ENCODE peak calls at places on chromosomes 7 and 10, in eight cellular contexts. K is adrenal gland, W is sigmoid colon, I is NB4, L is H1, Y is heart left ventricle, R is GM12891, O is lower leg skin. V is an unnamed sample.

GRCh38 chr10:7121154-7121797 is 289.6 kb downstream of the SFMBT2 start:
- DNase-seq in L (peak; percentile 15), Y (peak; percentile 34), W (no peak), K (peak; percentile 33), R (peak; percentile 50), I (peak; percentile 69), O (no peak), V (peak; percentile 64)

GRCh38 chr7:82542665-82543064 is 99.1 kb upstream of the CACNA2D1 start:
- DNase-seq in L (no peak), W (no peak), R (no peak), K (no peak), O (no peak), Y (no peak), I (no peak), V (no peak)

GRCh38 chr10:63522129-63522687 is 1.0 kb downstream of the REEP3 start:
- DNase-seq in R (no peak), I (no peak), Y (no peak), O (no peak), L (no peak), W (no peak), K (no peak), V (peak; percentile 61)

GRCh38 chr7:151984612-151985011 is 28.4 kb downstream of the GALNTL5 start:
- DNase-seq in Y (no peak), R (no peak), K (no peak), W (no peak), O (no peak), L (no peak), I (no peak), V (no peak)

GRCh38 chr10:92222603-92223275 is 68.1 kb downstream of the CPEB3 start:
- DNase-seq in Y (no peak), K (no peak), R (no peak), L (no peak), O (no peak), W (no peak), I (no peak), V (no peak)

GRCh38 chr10:103888113-103888841 is 29.7 kb downstream of the STN1 start:
- DNase-seq in O (peak; percentile 93), Y (peak; percentile 69), K (peak; percentile 78), W (peak; percentile 89), R (peak; percentile 25), L (no peak), I (peak; percentile 72), V (peak; percentile 56)

GRCh38 chr10:125811251-125811650 is 11.8 kb downstream of the UROS start:
- DNase-seq in K (no peak), L (no peak), R (no peak), W (no peak), Y (no peak), I (no peak), O (no peak), V (no peak)

GRCh38 chr10:126804396-126804795 is 100.8 kb upstream of the DOCK1 start:
- DNase-seq in O (no peak), W (no peak), L (no peak), R (no peak), I (no peak), K (no peak), Y (no peak), V (no peak)

GRCh38 chr10:20492447-20492846 is 404.7 kb downstream of the NEBL start:
- DNase-seq in Y (no peak), W (no peak), L (no peak), K (no peak), O (no peak), I (peak; percentile 1), R (no peak), V (peak; percentile 3)

GRCh38 chr7:30074422-30075030 is 46.3 kb downstream of the PLEKHA8 start:
- DNase-seq in O (no peak), R (no peak), Y (no peak), I (peak; percentile 65), L (no peak), W (no peak), K (no peak), V (peak; percentile 57)

GRCh38 chr7:142391191-142391992 is 133.5 kb upstream of the PRSS58 start:
- DNase-seq in O (no peak), I (peak; percentile 71), K (no peak), L (peak; percentile 38), Y (no peak), R (no peak), W (no peak), V (peak; percentile 21)

GRCh38 chr7:143002106-143002505 is 24.8 kb downstream of the OR9A2 start:
- DNase-seq in R (no peak), Y (no peak), I (peak; percentile 36), L (no peak), W (no peak), O (no peak), K (no peak), V (peak; percentile 62)

GRCh38 chr10:50919010-50919409 is 33.6 kb upstream of the A1CF start:
- DNase-seq in K (no peak), R (no peak), Y (no peak), L (no peak), W (no peak), O (no peak), I (no peak), V (no peak)

GRCh38 chr10:29725133-29725720 is 90.5 kb upstream of the SVIL start:
- DNase-seq in W (peak; percentile 59), K (peak; percentile 51), R (no peak), O (no peak), I (peak; percentile 67), L (no peak), Y (peak; percentile 73), V (no peak)

DNA sequence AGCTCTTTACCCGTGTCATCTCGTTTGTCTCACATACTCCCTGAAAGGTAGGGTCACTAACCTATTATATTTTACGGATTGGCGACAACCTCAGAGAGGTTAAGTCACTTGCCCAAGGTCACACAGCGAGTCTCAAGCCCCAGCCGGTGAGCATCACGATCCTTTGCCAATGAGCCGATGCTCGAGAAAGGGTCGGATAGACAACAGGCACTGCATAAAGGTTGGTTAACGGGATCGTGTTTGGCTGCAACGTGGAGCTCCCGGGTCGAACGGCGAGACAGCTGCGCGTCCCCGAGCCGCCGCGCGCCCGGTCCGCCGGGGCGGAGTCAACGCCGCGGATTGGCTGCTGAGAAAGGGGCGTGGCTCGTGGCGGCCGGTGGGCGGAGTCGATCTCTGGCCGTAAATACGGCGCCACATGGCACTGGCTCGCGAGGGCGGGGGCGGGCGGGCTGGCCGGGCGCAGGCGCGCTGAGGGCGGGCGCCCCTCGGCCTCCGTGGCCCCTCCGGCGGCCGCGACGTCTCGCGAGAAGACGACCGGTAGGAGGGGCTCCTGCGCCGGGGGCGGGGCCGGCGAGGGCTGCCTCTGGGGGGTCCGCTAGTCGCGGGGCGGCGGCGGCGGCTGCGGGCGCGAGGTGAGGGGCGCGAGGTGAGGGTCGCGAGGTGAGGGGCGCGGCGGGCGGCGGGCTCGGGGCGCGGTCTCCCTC is at the start of gene CHST12:
- DNase-seq in L (peak; percentile 83), R (peak; percentile 94), I (peak; percentile 97), K (peak; percentile 97), W (peak; percentile 97), O (peak; percentile 99), Y (peak; percentile 96), V (peak; percentile 99)
- TF ChIP-seq POLR2A in L (no peak), R (no peak), I (peak; percentile 96), K (no peak), W (no peak), O (no peak), Y (no peak), V (peak; percentile 81)

GRCh38 chr7:2715341-2716231 is 27.6 kb downstream of the AMZ1 start:
- DNase-seq in R (no peak), I (peak; percentile 77), L (no peak), O (no peak), K (no peak), Y (no peak), W (no peak), V (no peak)
- TF ChIP-seq POLR2A in R (no peak), I (no peak), L (no peak), O (no peak), K (no peak), Y (no peak), W (no peak), V (no peak)

DNA sequence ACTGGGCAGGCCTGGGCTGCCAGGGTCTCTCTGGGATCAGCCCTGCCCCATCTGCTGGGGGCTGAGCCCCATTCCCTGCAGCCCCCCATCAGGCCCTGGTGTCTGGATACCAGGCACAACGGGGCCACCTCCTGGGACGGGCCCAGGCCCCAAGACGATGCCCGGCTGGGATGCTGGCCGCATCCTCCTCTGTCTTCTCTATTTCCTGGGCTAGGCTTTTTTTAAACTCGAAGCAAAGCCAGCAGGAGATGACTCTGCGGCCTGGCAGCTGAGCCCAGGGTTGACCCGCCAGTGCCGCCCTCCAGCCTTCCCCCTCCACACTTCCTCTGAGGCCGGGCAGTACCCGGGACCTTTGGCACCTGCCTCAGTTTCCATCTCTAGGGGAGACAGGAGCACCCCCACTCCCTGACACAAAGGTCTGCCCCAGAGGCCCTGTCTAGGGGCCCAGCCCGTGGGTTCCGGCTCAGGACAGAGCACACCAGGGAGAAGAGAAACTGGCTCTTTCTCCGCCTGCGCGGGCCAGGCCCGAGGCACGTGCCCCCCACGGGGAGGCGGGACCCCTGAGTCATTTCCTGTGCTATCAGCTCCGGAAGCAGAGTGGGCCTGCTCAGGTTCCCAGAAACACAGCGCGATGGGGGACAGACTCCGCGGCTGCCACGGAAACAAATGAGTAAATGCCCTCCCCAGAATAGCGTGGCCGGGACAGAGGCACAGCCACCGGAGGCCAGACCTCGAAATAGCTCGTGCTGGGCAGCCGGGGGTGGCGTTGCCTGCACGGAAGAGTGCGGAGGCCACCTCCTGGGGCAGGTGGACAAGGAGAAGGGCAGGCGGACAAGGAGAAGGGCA is 84.6 kb upstream of the PDGFA start:
- DNase-seq in R (peak; percentile 84), L (no peak), Y (peak; percentile 88), O (peak; percentile 96), W (peak; percentile 84), K (peak; percentile 84), I (peak; percentile 96), V (peak; percentile 59)
- TF ChIP-seq POLR2A in R (peak; percentile 60), L (no peak), Y (no peak), O (peak; percentile 24), W (peak; percentile 23), K (no peak), I (peak; percentile 52), V (peak; percentile 63)

GRCh38 chr10:72226418-72227027 is 10.4 kb upstream of the ASCC1 start:
- DNase-seq in W (peak; percentile 29), R (no peak), L (no peak), K (no peak), I (no peak), O (peak; percentile 31), Y (no peak), V (no peak)

GRCh38 chr10:72220637-72221036 is 4.6 kb upstream of the ASCC1 start:
- DNase-seq in L (no peak), W (no peak), K (no peak), I (no peak), R (no peak), Y (no peak), O (no peak), V (no peak)

GRCh38 chr10:72227826-72228225 is 11.8 kb upstream of the ASCC1 start:
- DNase-seq in L (no peak), R (no peak), Y (no peak), I (no peak), W (peak; percentile 13), K (no peak), O (no peak), V (no peak)

GRCh38 chr10:72221278-72221677 is 5.2 kb upstream of the ASCC1 start:
- DNase-seq in W (peak; percentile 39), L (no peak), O (no peak), Y (no peak), K (no peak), I (no peak), R (no peak), V (no peak)

DNA sequence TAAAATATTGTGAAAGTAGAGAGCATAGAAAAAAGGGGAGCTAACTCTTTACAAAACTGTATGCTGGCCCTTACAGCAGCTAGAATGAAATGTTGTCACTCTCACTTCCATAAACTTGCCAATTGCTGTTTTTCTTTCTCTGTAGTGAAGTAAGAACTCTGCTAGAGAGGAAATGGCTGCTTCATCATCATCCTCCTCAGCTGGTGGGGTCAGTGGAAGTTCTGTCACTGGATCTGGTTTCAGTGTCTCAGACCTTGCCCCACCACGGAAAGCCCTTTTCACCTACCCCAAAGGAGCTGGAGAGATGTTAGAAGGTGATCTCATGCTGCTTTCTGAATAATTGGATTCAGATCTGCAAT is 7.6 kb upstream of the ASCC1 start:
- DNase-seq in O (no peak), K (no peak), Y (no peak), I (no peak), R (no peak), L (no peak), W (peak; percentile 70), V (no peak)
- TF ChIP-seq POLR2A in O (no peak), K (no peak), Y (no peak), I (no peak), R (no peak), L (no peak), W (no peak), V (no peak)

V was measured in erythroblast.